ENCODE peak calls at places on chromosome 22, in five cellular contexts. R is CD4-positive, alpha-beta T cell; N is adrenal gland; M is anterior cingulate cortex; C is stimulated activated CD4-positive, alpha-beta T cell treated with anti-CD3 and anti-CD28 coated beads, Interleukin-1b, Interleukin-23, amount 100 ng/mL, for 24 hours. L is an unnamed sample.

GRCh38 chr22:35930933-35931332 is 97.7 kb downstream of the RBFOX2 start:
- DNase-seq in C (no peak), M (no peak), R (no peak), N (peak), L (peak)

GRCh38 chr22:43388420-43388851 is 23.4 kb upstream of the MPPED1 start:
- DNase-seq in C (peak), N (peak), M (peak), R (peak), L (peak)

GRCh38 chr22:19984201-19984753 is 32.3 kb downstream of the ARVCF start:
- DNase-seq in N (peak), C (no peak), M (no peak), R (no peak), L (no peak)

GRCh38 chr22:40855960-40856512 is 403 bp downstream of the ST13 start:
- DNase-seq in C (peak), R (no peak), N (peak), M (no peak), L (peak)

GRCh38 chr22:46351767-46352166 is 16.3 kb downstream of the TRMU start:
- DNase-seq in R (no peak), C (no peak), N (no peak), M (no peak), L (no peak)

GRCh38 chr22:36405671-36406070 is 17.9 kb upstream of the MYH9 start:
- DNase-seq in R (peak), C (no peak), M (no peak), N (peak), L (no peak)

GRCh38 chr22:22893077-22893805 is 5.6 kb downstream of the IGLL5 start:
- DNase-seq in N (no peak), M (no peak), C (no peak), R (no peak), L (no peak)

GRCh38 chr22:24592144-24592845 is 578 bp downstream of the LRRC75B start:
- DNase-seq in C (no peak), R (no peak), N (peak), M (no peak), L (no peak)

GRCh38 chr22:29684244-29684643 is 35.6 kb upstream of the CABP7 start:
- DNase-seq in N (no peak), C (no peak), R (no peak), M (no peak), L (no peak)

GRCh38 chr22:20811971-20812660 is 38.2 kb downstream of the SERPIND1 start:
- DNase-seq in R (no peak), C (no peak), M (no peak), N (no peak), L (no peak)

GRCh38 chr22:48811885-48812284 is 1015.8 kb downstream of the BRD1 start:
- DNase-seq in C (no peak), R (no peak), N (no peak), M (no peak), L (no peak)

GRCh38 chr22:28147401-28147800 is 228.3 kb upstream of the PITPNB start:
- DNase-seq in C (no peak), R (no peak), M (no peak), N (no peak), L (no peak)

GRCh38 chr22:23424031-23424430 is 156.1 kb downstream of the IGLL1 start:
- DNase-seq in R (no peak), N (no peak), M (no peak), C (no peak), L (no peak)

GRCh38 chr22:45013138-45013537 is 3.3 kb upstream of the PHF21B start:
- DNase-seq in R (no peak), N (no peak), M (no peak), C (no peak), L (no peak)

GRCh38 chr22:22061085-22062077 is 78.8 kb upstream of the TOP3B start:
- DNase-seq in M (peak), N (peak), C (no peak), R (no peak), L (peak)

GRCh38 chr22:18103527-18104269 is 6.9 kb upstream of the TUBA8 start:
- DNase-seq in N (no peak), R (no peak), C (no peak), M (no peak), L (no peak)

GRCh38 chr22:48688366-48688765 is 1139.3 kb downstream of the BRD1 start:
- DNase-seq in M (no peak), R (no peak), C (no peak), N (no peak), L (no peak)

GRCh38 chr22:20136603-20136873 is 4.9 kb downstream of the ZDHHC8 start:
- DNase-seq in C (no peak), R (no peak), N (no peak), M (no peak), L (no peak)

GRCh38 chr22:23533328-23533762 is 46.7 kb downstream of the IGLL1 start:
- DNase-seq in R (no peak), C (no peak), N (peak), M (no peak), L (no peak)

GRCh38 chr22:38148252-38148651 is 33.4 kb downstream of the PLA2G6 start:
- DNase-seq in M (no peak), C (no peak), R (no peak), N (no peak), L (no peak)

GRCh38 chr22:40818192-40818746 is 877 bp downstream of the SLC25A17 start:
- DNase-seq in R (no peak), M (no peak), N (no peak), C (no peak), L (no peak)

GRCh38 chr22:36369004-36369921 is 18.5 kb downstream of the MYH9 start:
- DNase-seq in M (no peak), N (no peak), R (no peak), C (no peak), L (no peak)

GRCh38 chr22:42277988-42278776 is 7.7 kb upstream of the TCF20 start:
- DNase-seq in C (no peak), M (peak), N (no peak), R (no peak), L (no peak)

GRCh38 chr22:37021710-37022482 is 2.4 kb downstream of the MPST start:
- DNase-seq in C (peak), M (no peak), N (peak), R (peak), L (peak)

GRCh38 chr22:25563757-25564319 is 637 bp upstream of the GRK3 start:
- DNase-seq in R (no peak), M (peak), N (peak), C (no peak), L (peak)

GRCh38 chr22:37256075-37256726 is 12.1 kb upstream of the RAC2 start:
- DNase-seq in C (no peak), M (no peak), R (no peak), N (no peak), L (no peak)

GRCh38 chr22:29251265-29251664 is 16.5 kb downstream of the RHBDD3 start:
- DNase-seq in M (no peak), R (no peak), N (no peak), C (no peak), L (no peak)

GRCh38 chr22:49951986-49952896 is 8.3 kb upstream of the PIM3 start:
- DNase-seq in M (no peak), R (no peak), C (no peak), N (no peak), L (no peak)

GRCh38 chr22:24768537-24769374 is 5.8 kb downstream of the PIWIL3 start:
- DNase-seq in C (peak), R (peak), N (peak), M (peak), L (peak)

GRCh38 chr22:17921871-17922821 is 102.2 kb downstream of the MICAL3 start:
- DNase-seq in N (no peak), C (no peak), R (no peak), M (no peak), L (no peak)

GRCh38 chr22:27720860-27721259 is 80.7 kb downstream of the MN1 start:
- DNase-seq in N (no peak), M (no peak), R (no peak), C (no peak), L (no peak)

GRCh38 chr22:46815896-46816721 is 53.7 kb downstream of the TBC1D22A start:
- DNase-seq in R (no peak), N (no peak), C (no peak), M (no peak), L (peak)

GRCh38 chr22:29855611-29856181 is 17.6 kb upstream of the ASCC2 start:
- DNase-seq in R (no peak), N (peak), C (no peak), M (no peak), L (no peak)

GRCh38 chr22:36395922-36396321 is 8.2 kb upstream of the MYH9 start:
- DNase-seq in N (peak), C (no peak), M (no peak), R (no peak), L (no peak)

GRCh38 chr22:40348025-40348658 is 1.8 kb downstream of the ADSL start:
- DNase-seq in R (peak), M (peak), N (peak), C (peak), L (peak)

GRCh38 chr22:41181349-41182241 is 23.5 kb upstream of the L3MBTL2 start:
- DNase-seq in M (no peak), N (no peak), R (no peak), C (no peak), L (no peak)

GRCh38 chr22:27641049-27641790 is 160.3 kb downstream of the MN1 start:
- DNase-seq in N (no peak), M (no peak), R (no peak), C (no peak), L (no peak)